ENCODE peak calls at places on chromosomes 13 and 19, in nine cellular contexts. A is activated effector memory CD4-positive, alpha-beta T cell treated with anti-CD3 and anti-CD28 coated beads, Interleukin-2, amount 50 U/mL, for 16 hours; E is activated CD4-positive, alpha-beta T cell treated with anti-CD3 and anti-CD28 coated beads, Interleukin-2, amount 50 U/mL, for 1 hour; S is activated T-helper 1 cell treated with anti-CD3 and anti-CD28 coated beads, Interleukin-12 subunit alpha, Interleukin-12 subunit beta, Interleukin-2, Interleukin-4 antibody, amounts not matched to agents 30 ng/mL and 10 ng/mL and 1 ng/mL, durations not matched to agents 14 hours and 24 hours and 36 hours; Q is BJ; M is T1000; O is B cell; N is H54; T is NCI-H1436 treated with DMSO at 0.1 percent for 48 hours. Y is an unnamed sample.

GRCh38 chr13:20254076-20254475 is 22.0 kb upstream of the GJB6 start:
- DNase-seq in A (no peak), E (no peak), S (no peak), Q (no peak), M (no peak), O (no peak), N (no peak), T (no peak), Y (no peak)

GRCh38 chr19:47619763-47620162 is 10.8 kb downstream of the BICRA start:
- DNase-seq in A (no peak), E (no peak), S (no peak), Q (no peak), M (no peak), O (no peak), N (no peak), T (no peak), Y (no peak)

GRCh38 chr13:25731511-25731910 is 320.3 kb downstream of the SHISA2 start:
- DNase-seq in A (no peak), E (no peak), S (no peak), Q (no peak), M (no peak), O (no peak), N (no peak), T (no peak), Y (no peak)

GRCh38 chr19:4027146-4027545 is 19.6 kb downstream of the PIAS4 start:
- DNase-seq in A (no peak), E (no peak), S (no peak), Q (no peak), M (no peak), O (no peak), N (no peak), T (no peak), Y (no peak)

GRCh38 chr19:1154731-1155351 is 19.2 kb downstream of the SBNO2 start:
- DNase-seq in A (no peak), E (no peak), S (no peak), Q (peak; percentile 48), M (peak; percentile 61), O (no peak), N (peak; percentile 94), T (no peak), Y (peak; percentile 95)

GRCh38 chr19:419721-420515 is 11.0 kb upstream of the C2CD4C start:
- DNase-seq in A (no peak), E (no peak), S (no peak), Q (no peak), M (no peak), O (no peak), N (no peak), T (no peak), Y (peak; percentile 49)

GRCh38 chr13:113499936-113500335 is 9.4 kb upstream of the DCUN1D2 start:
- DNase-seq in A (no peak), E (no peak), S (no peak), Q (peak; percentile 38), M (no peak), O (no peak), N (no peak), T (no peak), Y (no peak)

GRCh38 chr19:51127032-51127431 is 2.3 kb downstream of the SIGLEC9 start:
- DNase-seq in A (peak; percentile 53), E (no peak), S (no peak), Q (no peak), M (no peak), O (no peak), N (no peak), T (no peak), Y (peak; percentile 66)

GRCh38 chr13:111272117-111272516 is 48.3 kb upstream of the TEX29 start:
- DNase-seq in A (no peak), E (no peak), S (no peak), Q (no peak), M (no peak), O (no peak), N (no peak), T (no peak), Y (no peak)

GRCh38 chr13:31908696-31909386 is 122.7 kb upstream of the FRY start:
- DNase-seq in A (no peak), E (no peak), S (no peak), Q (no peak), M (no peak), O (no peak), N (no peak), T (no peak), Y (no peak)

GRCh38 chr19:33819875-33820781 is 23.5 kb downstream of the KCTD15 start:
- DNase-seq in A (peak; percentile 87), E (peak; percentile 47), S (peak; percentile 62), Q (peak; percentile 25), M (peak; percentile 31), O (peak; percentile 80), N (no peak), T (no peak), Y (peak; percentile 95)

GRCh38 chr19:5903054-5903501 is 512 bp downstream of the NDUFA11 start:
- DNase-seq in A (no peak), E (no peak), S (no peak), Q (no peak), M (no peak), O (no peak), N (peak; percentile 45), T (no peak), Y (no peak)

GRCh38 chr19:14782978-14783545 is 4.7 kb upstream of the ADGRE2 start:
- DNase-seq in A (no peak), E (no peak), S (no peak), Q (no peak), M (no peak), O (no peak), N (no peak), T (no peak), Y (no peak)

GRCh38 chr19:47507924-47508553 is 6.8 kb downstream of the NAPA start:
- DNase-seq in A (no peak), E (no peak), S (no peak), Q (no peak), M (no peak), O (no peak), N (no peak), T (no peak), Y (no peak)

GRCh38 chr13:28286263-28286662 is 147.9 kb downstream of the PAN3 start:
- DNase-seq in A (no peak), E (no peak), S (no peak), Q (no peak), M (no peak), O (no peak), N (no peak), T (no peak), Y (no peak)

GRCh38 chr19:46393456-46394397 is 19.6 kb downstream of the CCDC8 start:
- DNase-seq in A (peak; percentile 45), E (no peak), S (no peak), Q (no peak), M (no peak), O (no peak), N (no peak), T (no peak), Y (peak; percentile 59)

GRCh38 chr13:74132152-74132767 is 1.9 kb downstream of the KLF12 start:
- DNase-seq in A (peak; percentile 72), E (no peak), S (no peak), Q (no peak), M (no peak), O (no peak), N (no peak), T (no peak), Y (no peak)

GRCh38 chr13:33543631-33544030 is 258.1 kb upstream of the STARD13 start:
- DNase-seq in A (no peak), E (no peak), S (no peak), Q (no peak), M (no peak), O (no peak), N (no peak), T (no peak), Y (no peak)

GRCh38 chr13:113078895-113079720 is 26.5 kb upstream of the F7 start:
- DNase-seq in A (no peak), E (no peak), S (no peak), Q (no peak), M (no peak), O (no peak), N (no peak), T (no peak), Y (peak; percentile 54)

GRCh38 chr13:24276310-24276709 is 33.1 kb upstream of the C1QTNF9 start:
- DNase-seq in A (no peak), E (no peak), S (no peak), Q (no peak), M (no peak), O (peak; percentile 50), N (no peak), T (no peak), Y (no peak)

GRCh38 chr13:42985312-42986175 is 6.5 kb downstream of the EPSTI1 start:
- DNase-seq in A (no peak), E (no peak), S (no peak), Q (no peak), M (no peak), O (no peak), N (no peak), T (no peak), Y (no peak)

GRCh38 chr13:113291997-113292862 is 4.8 kb upstream of the LAMP1 start:
- DNase-seq in A (peak; percentile 73), E (no peak), S (no peak), Q (no peak), M (no peak), O (no peak), N (no peak), T (no peak), Y (no peak)

GRCh38 chr13:80814541-80814940 is 473.6 kb upstream of the SPRY2 start:
- DNase-seq in A (no peak), E (no peak), S (no peak), Q (no peak), M (no peak), O (no peak), N (no peak), T (no peak), Y (no peak)

GRCh38 chr13:50826035-50826434 is 17.5 kb downstream of the DLEU7 start:
- DNase-seq in A (no peak), E (no peak), S (no peak), Q (no peak), M (no peak), O (no peak), N (no peak), T (no peak), Y (no peak)